ENCODE peak calls at places on chromosome 7, in seven cellular contexts. E is iris pigment epithelial cell, C is activated T-cell treated with anti-CD3 and anti-CD28 coated beads for 1 hour, K is Kasumi-1, U is hepatocyte, W is left cardiac atrium, L is H7. A is an unnamed sample.

GRCh38 chr7:21192662-21193061 is 235.2 kb upstream of the SP4 start:
- DNase-seq in E (peak; percentile 1), C (no peak), K (no peak), U (no peak), W (no peak), L (no peak), A (no peak)

GRCh38 chr7:47119408-47119807 is 462.5 kb downstream of the TNS3 start:
- DNase-seq in E (no peak), C (no peak), K (no peak), U (no peak), W (no peak), L (no peak), A (no peak)

GRCh38 chr7:68444956-68445355 is 1153.3 kb upstream of the AUTS2 start:
- DNase-seq in E (no peak), C (no peak), K (no peak), U (no peak), W (no peak), L (no peak), A (no peak)

GRCh38 chr7:6565655-6566054 is 11.6 kb upstream of the ZDHHC4 start:
- DNase-seq in E (no peak), C (no peak), K (no peak), U (no peak), W (no peak), L (no peak), A (no peak)

GRCh38 chr7:150439926-150440325 is 10.5 kb upstream of the GIMAP8 start:
- DNase-seq in E (peak; percentile 13), C (no peak), K (no peak), U (no peak), W (no peak), L (no peak), A (no peak)

GRCh38 chr7:44565795-44566559 is 7.7 kb downstream of the DDX56 start:
- DNase-seq in E (no peak), C (no peak), K (no peak), U (no peak), W (no peak), L (peak; percentile 31), A (no peak)

GRCh38 chr7:32476816-32477648 is 13.1 kb downstream of the LSM5 start:
- DNase-seq in E (no peak), C (no peak), K (no peak), U (no peak), W (no peak), L (no peak), A (no peak)

GRCh38 chr7:105376901-105377533 is 11.7 kb downstream of the SRPK2 start:
- DNase-seq in E (no peak), C (no peak), K (no peak), U (no peak), W (no peak), L (peak; percentile 68), A (no peak)

GRCh38 chr7:83876593-83876992 is 227.7 kb upstream of the SEMA3E start:
- DNase-seq in E (peak; percentile 12), C (no peak), K (no peak), U (no peak), W (no peak), L (no peak), A (no peak)

GRCh38 chr7:102992820-102993531 is 80.2 kb downstream of the LRRC17 start:
- DNase-seq in E (peak; percentile 93), C (no peak), K (no peak), U (peak; percentile 30), W (no peak), L (no peak), A (no peak)

GRCh38 chr7:35799846-35800717 is 775 bp upstream of the SEPTIN7 start:
- DNase-seq in E (peak; percentile 86), C (peak; percentile 64), K (peak; percentile 96), U (peak; percentile 92), W (peak; percentile 93), L (peak; percentile 82), A (peak; percentile 90)

GRCh38 chr7:1065263-1066260 is 21.2 kb downstream of the GPR146 start:
- DNase-seq in E (peak; percentile 61), C (peak; percentile 78), K (peak; percentile 32), U (peak; percentile 89), W (peak; percentile 91), L (peak; percentile 99), A (peak; percentile 29)

GRCh38 chr7:151003572-151003971 is 12.8 kb downstream of the NOS3 start:
- DNase-seq in E (no peak), C (no peak), K (no peak), U (no peak), W (no peak), L (peak; percentile 26), A (peak; percentile 83)

GRCh38 chr7:135929692-135930091 is 47.5 kb downstream of the MTPN start:
- DNase-seq in E (no peak), C (no peak), K (no peak), U (no peak), W (no peak), L (no peak), A (no peak)

GRCh38 chr7:69599879-69600764 is 1.8 kb downstream of the AUTS2 start:
- DNase-seq in E (no peak), C (no peak), K (no peak), U (peak; percentile 32), W (no peak), L (peak; percentile 28), A (peak; percentile 20)

GRCh38 chr7:76254781-76255180 is 47.7 kb upstream of the HSPB1 start:
- DNase-seq in E (no peak), C (no peak), K (no peak), U (no peak), W (no peak), L (no peak), A (no peak)

GRCh38 chr7:138338361-138338760 is 121.7 kb upstream of the TRIM24 start:
- DNase-seq in E (peak; percentile 23), C (no peak), K (no peak), U (no peak), W (peak; percentile 72), L (no peak), A (peak; percentile 53)

GRCh38 chr7:10756981-10757380 is 216.7 kb upstream of the PHF14 start:
- DNase-seq in E (no peak), C (no peak), K (no peak), U (no peak), W (no peak), L (no peak), A (no peak)

GRCh38 chr7:143519411-143520131 is 41.9 kb downstream of the TAS2R41 start:
- DNase-seq in E (peak; percentile 86), C (no peak), K (no peak), U (no peak), W (peak; percentile 18), L (no peak), A (peak; percentile 48)

GRCh38 chr7:101947899-101948298 is 130.5 kb downstream of the CUX1 start:
- DNase-seq in E (no peak), C (no peak), K (no peak), U (peak; percentile 31), W (peak; percentile 85), L (no peak), A (peak; percentile 10)

GRCh38 chr7:52956379-52956915 is 79.0 kb upstream of the POM121L12 start:
- DNase-seq in E (no peak), C (no peak), K (no peak), U (peak; percentile 36), W (no peak), L (no peak), A (no peak)

GRCh38 chr7:28941633-28942032 is 16.5 kb downstream of the TRIL start:
- DNase-seq in E (no peak), C (no peak), K (no peak), U (no peak), W (no peak), L (no peak), A (no peak)

GRCh38 chr7:66964391-66964790 is 31.0 kb downstream of the SBDS start:
- DNase-seq in E (peak; percentile 76), C (no peak), K (no peak), U (peak; percentile 14), W (no peak), L (no peak), A (no peak)

GRCh38 chr7:100835903-100836811 is 8.8 kb upstream of the EPHB4 start:
- DNase-seq in E (no peak), C (no peak), K (peak; percentile 9), U (peak; percentile 89), W (peak; percentile 88), L (peak; percentile 96), A (no peak)